ENCODE peak calls at places on chromosome 21, in six cellular contexts. G, O, X, U, B and H are unnamed samples.
A peak's percentile ranks its signal among the peaks of the same experiment; 100 is the strongest.

GRCh38 chr21:28758042-28758882 is 234.4 kb downstream of the LTN1 start:
- DNase-seq in G (no peak), O (no peak), X (no peak), U (no peak), B (no peak), H (no peak)

GRCh38 chr21:19011448-19011847 is 607.9 kb upstream of the TMPRSS15 start:
- DNase-seq in G (no peak), O (no peak), X (no peak), U (no peak), B (no peak), H (no peak)

GRCh38 chr21:46049890-46050650 is 47.8 kb upstream of the COL6A2 start:
- DNase-seq in G (no peak), O (no peak), X (no peak), U (no peak), B (peak; percentile 77), H (peak; percentile 46)

GRCh38 chr21:44534688-44535087 is 5.3 kb downstream of the KRTAP10-1 start:
- DNase-seq in G (no peak), O (no peak), X (no peak), U (no peak), B (peak; percentile 24), H (no peak)

GRCh38 chr21:38266732-38267131 is 9.9 kb downstream of the KCNJ15 start:
- DNase-seq in G (no peak), O (no peak), X (no peak), U (no peak), B (no peak), H (no peak)

GRCh38 chr21:39387461-39388037 is 38.7 kb upstream of the HMGN1 start:
- DNase-seq in G (peak; percentile 60), O (peak; percentile 86), X (peak; percentile 92), U (peak; percentile 78), B (peak; percentile 95), H (peak; percentile 91)

GRCh38 chr21:45074818-45075605 is 632 bp downstream of the ADARB1 start:
- DNase-seq in G (no peak), O (no peak), X (no peak), U (no peak), B (peak; percentile 70), H (no peak)

GRCh38 chr21:23524685-23525084 is 2082.6 kb downstream of the MRPL39 start:
- DNase-seq in G (no peak), O (no peak), X (no peak), U (no peak), B (no peak), H (no peak)

GRCh38 chr21:38170705-38171682 is 85.8 kb upstream of the KCNJ15 start:
- DNase-seq in G (no peak), O (no peak), X (no peak), U (no peak), B (no peak), H (no peak)

GRCh38 chr21:46159841-46160562 is 4.6 kb upstream of the FTCD start:
- DNase-seq in G (no peak), O (peak; percentile 16), X (no peak), U (no peak), B (peak; percentile 51), H (no peak)

GRCh38 chr21:44556879-44557278 is 1.7 kb downstream of the KRTAP10-3 start:
- DNase-seq in G (no peak), O (no peak), X (no peak), U (no peak), B (no peak), H (no peak)

GRCh38 chr21:24223625-24224024 is 1383.7 kb downstream of the MRPL39 start:
- DNase-seq in G (no peak), O (no peak), X (no peak), U (no peak), B (no peak), H (no peak)

GRCh38 chr21:14566889-14567288 is 20.8 kb upstream of the SAMSN1 start:
- DNase-seq in G (no peak), O (no peak), X (no peak), U (no peak), B (no peak), H (no peak)

GRCh38 chr21:14567557-14568279 is 21.6 kb upstream of the SAMSN1 start:
- DNase-seq in G (no peak), O (no peak), X (no peak), U (no peak), B (peak; percentile 48), H (no peak)

GRCh38 chr21:14569026-14569425 is 22.9 kb upstream of the SAMSN1 start:
- DNase-seq in G (no peak), O (no peak), X (no peak), U (no peak), B (no peak), H (no peak)

GRCh38 chr21:14572206-14572780 is 26.2 kb upstream of the SAMSN1 start:
- DNase-seq in G (no peak), O (no peak), X (no peak), U (no peak), B (no peak), H (no peak)

DNA sequence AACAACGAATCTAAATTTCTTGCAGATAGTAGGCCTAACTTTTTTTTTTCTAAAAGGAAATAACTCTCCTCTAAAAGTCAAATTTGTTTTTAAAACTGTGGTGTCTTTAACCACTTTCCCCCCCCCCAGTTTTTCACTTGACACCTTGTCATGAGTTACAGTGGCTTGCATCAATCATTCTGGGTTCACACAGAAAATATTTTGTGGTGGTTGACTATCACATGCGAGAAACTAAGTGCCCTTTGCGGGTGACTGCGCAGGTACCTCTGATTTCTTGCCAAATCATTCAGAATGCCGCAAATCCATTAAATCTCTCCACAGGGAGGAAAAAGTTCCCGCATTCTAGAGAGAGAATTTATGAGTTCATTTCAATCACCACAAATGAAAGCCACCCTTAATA is 23.8 kb upstream of the SAMSN1 start:
- DNase-seq in G (no peak), O (no peak), X (no peak), U (no peak), B (no peak), H (no peak)
- H3K4me3 ChIP-seq in G (no peak overlapping the region), O (no peak overlapping the region), X (no peak overlapping the region), U (no peak overlapping the region), B (no peak overlapping the region), H (no peak overlapping the region)

DNA sequence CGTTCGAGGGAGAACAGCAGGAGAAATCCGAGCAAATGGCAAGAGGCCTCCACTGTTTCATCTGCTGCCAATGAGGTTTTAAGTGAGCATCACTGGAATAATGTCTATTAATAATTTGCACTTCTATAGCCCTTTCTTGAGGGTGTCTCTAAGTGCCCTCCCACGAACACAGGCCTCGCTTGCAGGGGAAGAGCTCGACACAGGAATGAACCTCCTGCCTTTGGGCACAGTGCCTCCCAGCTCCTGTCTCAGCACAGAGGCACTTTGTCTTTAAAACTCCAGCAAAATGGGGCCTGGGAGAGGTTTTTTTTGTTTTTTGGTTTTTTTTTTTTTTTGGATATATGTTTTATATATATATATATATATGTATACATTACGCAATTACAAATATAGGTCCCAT is 56.6 kb downstream of the OLIG1 start:
- DNase-seq in G (no peak), O (no peak), X (no peak), U (no peak), B (no peak), H (no peak)
- H3K4me3 ChIP-seq in G (no peak overlapping the region), O (no peak overlapping the region), X (no peak overlapping the region), U (no peak overlapping the region), B (no peak overlapping the region), H (no peak overlapping the region)

DNA sequence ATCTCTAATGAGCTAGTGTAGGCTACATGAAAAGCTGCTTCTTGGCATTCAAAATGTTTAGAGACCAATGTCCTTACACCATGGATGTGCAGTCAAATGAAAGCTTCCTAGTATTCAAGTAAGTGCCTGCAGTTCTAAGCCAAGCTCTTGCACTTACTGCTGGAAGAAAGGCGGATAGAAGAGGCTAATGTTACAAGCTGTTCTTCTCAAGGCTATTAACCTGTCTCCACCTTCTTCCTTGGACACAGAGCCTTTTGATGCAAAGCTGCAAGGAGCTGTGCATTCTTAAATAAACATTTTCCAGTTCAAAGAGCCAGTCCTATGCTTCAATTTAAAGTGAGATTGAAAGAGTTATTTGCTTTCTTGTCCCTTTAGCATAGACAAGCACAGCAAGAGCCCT is 167.9 kb upstream of the RUNX1 start:
- DNase-seq in G (no peak), O (no peak), X (no peak), U (no peak), B (no peak), H (no peak)
- H3K4me3 ChIP-seq in G (no peak overlapping the region), O (no peak overlapping the region), X (no peak overlapping the region), U (no peak overlapping the region), B (no peak overlapping the region), H (no peak overlapping the region)

DNA sequence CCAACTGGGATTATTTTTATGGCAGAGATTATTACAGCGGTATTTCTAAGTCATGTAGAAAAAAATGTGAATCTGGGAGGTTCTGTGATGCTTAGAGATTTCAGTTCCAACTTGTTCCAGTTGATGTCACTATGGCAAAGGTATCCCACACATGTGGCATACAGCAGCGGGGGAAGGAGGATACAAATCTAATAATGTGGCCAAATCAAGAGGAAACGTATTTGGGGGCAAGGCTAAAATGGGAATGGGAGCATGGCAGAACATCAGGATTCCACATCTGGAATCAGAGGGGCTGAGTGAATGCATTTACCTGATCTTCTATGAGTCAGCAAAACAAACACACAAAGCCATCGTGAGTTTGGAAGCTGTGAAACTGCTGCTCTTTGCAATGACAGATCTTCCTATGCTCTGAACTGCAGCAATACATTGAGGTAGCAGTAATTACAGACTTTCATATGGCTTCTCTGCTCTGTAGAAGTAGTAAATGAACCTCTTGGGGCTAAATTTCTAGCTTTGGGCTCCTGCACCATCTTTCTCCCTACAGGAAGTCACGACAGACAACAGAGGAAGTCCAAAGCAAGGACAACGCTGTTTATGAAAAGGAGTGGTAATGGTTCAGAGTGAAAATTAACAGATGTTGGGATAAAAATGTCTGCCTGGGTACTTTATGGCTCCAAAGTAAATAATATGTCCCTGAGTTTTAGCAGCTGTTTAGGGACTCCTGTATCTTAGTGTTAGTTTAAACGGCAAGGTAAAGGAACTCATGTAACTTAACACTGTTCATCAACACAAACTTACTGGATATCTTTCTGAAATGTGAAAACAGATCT is 55.6 kb downstream of the GABPA start:
- DNase-seq in G (no peak), O (no peak), X (no peak), U (no peak), B (no peak), H (peak; percentile 22)
- H3K4me3 ChIP-seq in G (peak overlapping the region; percentile 57), O (peak overlapping the region; percentile 3), X (no peak overlapping the region), U (peak overlapping the region; percentile 7), B (peak overlapping the region; percentile 40), H (peak overlapping the region; percentile 26)

DNA sequence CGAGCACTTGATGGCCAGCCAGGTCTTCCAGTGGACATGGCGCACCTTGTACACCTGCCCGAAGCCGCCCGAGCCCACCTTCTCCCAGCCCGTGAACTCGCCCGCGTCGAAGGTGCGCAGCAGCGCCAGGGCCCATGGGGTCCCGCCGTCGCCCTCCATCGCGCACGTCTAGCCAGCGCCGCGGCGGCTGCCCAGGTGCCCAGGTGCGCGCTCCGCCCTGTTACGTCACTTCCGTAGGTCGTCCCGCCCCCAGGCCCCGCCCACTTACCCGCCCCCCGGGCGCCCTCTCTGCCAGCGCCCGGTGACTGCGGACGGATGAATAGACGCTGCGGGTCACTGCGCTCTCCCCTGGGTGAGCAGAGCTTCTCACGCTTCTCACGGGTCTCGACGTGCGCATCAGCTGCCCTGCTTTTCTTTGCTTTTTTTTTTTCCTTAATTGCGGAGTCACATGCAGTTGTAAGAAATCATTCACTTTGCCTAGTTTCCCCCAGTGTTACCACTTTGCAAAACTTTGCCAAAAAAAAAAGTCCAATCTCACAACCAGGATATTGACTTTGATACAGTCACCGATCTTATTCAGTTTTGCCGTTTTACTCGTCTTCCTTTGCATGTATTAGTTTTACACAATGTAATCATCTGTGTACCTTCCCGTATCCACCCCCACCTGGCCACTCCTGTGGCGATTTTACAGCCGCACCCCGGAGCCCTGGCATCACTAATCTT is at the start of gene RIPK4:
- DNase-seq in G (no peak), O (no peak), X (no peak), U (peak; percentile 88), B (peak; percentile 53), H (no peak)
- H3K4me3 ChIP-seq in G (peak within 1 kb of the TSS; percentile 69), O (no peak within 1 kb of the TSS), X (no peak within 1 kb of the TSS), U (no peak within 1 kb of the TSS), B (peak within 1 kb of the TSS; percentile 39), H (no peak within 1 kb of the TSS)

GRCh38 chr21:36966066-36966845 is at the start of gene HLCS:
- DNase-seq in G (no peak), O (peak; percentile 31), X (peak; percentile 75), U (peak; percentile 48), B (peak; percentile 85), H (peak; percentile 63)
- H3K4me3 ChIP-seq in G (peak within 1 kb of the TSS; percentile 87), O (peak within 1 kb of the TSS; percentile 75), X (peak within 1 kb of the TSS; percentile 62), U (peak within 1 kb of the TSS; percentile 64), B (peak within 1 kb of the TSS; percentile 70), H (peak within 1 kb of the TSS; percentile 72)